ENCODE peak calls at places on chromosomes 6 and 20, in ten cellular contexts. X, F, M, H, Z, A, T, R, Q and P are unnamed samples.

GRCh38 chr20:17873410-17874270 is 95.0 kb downstream of the SNX5 start:
- DNase-seq in X (no peak), F (no peak), M (no peak), H (peak; percentile 98), Z (no peak), A (no peak), T (no peak), R (peak; percentile 89), Q (peak; percentile 82), P (no peak)

GRCh38 chr6:106510090-106510970 is 119.0 kb downstream of the RTN4IP1 start:
- DNase-seq in X (no peak), F (no peak), M (peak; percentile 75), H (peak; percentile 62), Z (peak; percentile 53), A (no peak), T (peak; percentile 60), R (no peak), Q (peak; percentile 30), P (no peak)

GRCh38 chr20:50385733-50386640 is 124.2 kb upstream of the PTPN1 start:
- DNase-seq in X (no peak), F (no peak), M (peak; percentile 65), H (no peak), Z (no peak), A (no peak), T (peak; percentile 19), R (no peak), Q (no peak), P (no peak)

GRCh38 chr6:33815854-33816253 is 12.1 kb upstream of the MLN start:
- DNase-seq in X (no peak), F (no peak), M (no peak), H (peak; percentile 29), Z (peak; percentile 62), A (no peak), T (no peak), R (no peak), Q (no peak), P (peak; percentile 13)

GRCh38 chr6:135419162-135419561 is 78.4 kb downstream of the AHI1 start:
- DNase-seq in X (no peak), F (no peak), M (no peak), H (peak; percentile 66), Z (no peak), A (no peak), T (no peak), R (peak; percentile 26), Q (no peak), P (no peak)

GRCh38 chr20:1478566-1478965 is 11.9 kb upstream of the NSFL1C start:
- DNase-seq in X (no peak), F (no peak), M (no peak), H (peak; percentile 82), Z (no peak), A (peak; percentile 16), T (no peak), R (peak; percentile 19), Q (no peak), P (no peak)

GRCh38 chr20:11585752-11586352 is 331.8 kb upstream of the BTBD3 start:
- DNase-seq in X (no peak), F (no peak), M (no peak), H (peak; percentile 28), Z (no peak), A (no peak), T (no peak), R (no peak), Q (no peak), P (no peak)

GRCh38 chr20:24148372-24148771 is 159.8 kb upstream of the GGTLC1 start:
- DNase-seq in X (no peak), F (no peak), M (peak; percentile 7), H (no peak), Z (no peak), A (no peak), T (no peak), R (no peak), Q (no peak), P (no peak)

GRCh38 chr20:23970049-23970448 is 18.5 kb downstream of the GGTLC1 start:
- DNase-seq in X (no peak), F (no peak), M (no peak), H (no peak), Z (no peak), A (no peak), T (no peak), R (no peak), Q (no peak), P (no peak)

GRCh38 chr6:162974685-162975084 is 246.9 kb downstream of the PACRG start:
- DNase-seq in X (no peak), F (no peak), M (no peak), H (peak; percentile 69), Z (no peak), A (no peak), T (no peak), R (no peak), Q (no peak), P (no peak)

GRCh38 chr20:64231621-64232550 is 23.7 kb upstream of the PCMTD2 start:
- DNase-seq in X (no peak), F (no peak), M (no peak), H (no peak), Z (peak; percentile 16), A (no peak), T (no peak), R (no peak), Q (no peak), P (no peak)

GRCh38 chr6:131754715-131755567 is 44.1 kb upstream of the CTAGE9 start:
- DNase-seq in X (no peak), F (no peak), M (no peak), H (peak; percentile 23), Z (no peak), A (no peak), T (no peak), R (no peak), Q (peak; percentile 27), P (no peak)

GRCh38 chr6:32963870-32964269 is 4.5 kb upstream of the BRD2 start:
- DNase-seq in X (no peak), F (no peak), M (no peak), H (no peak), Z (no peak), A (no peak), T (no peak), R (no peak), Q (no peak), P (no peak)